ENCODE peak calls at places on chromosome 12, in eight cellular contexts. One of them, this sample, is unnamed.

GRCh38 chr12:27817761-27818160 is 37.7 kb upstream of the MANSC4 start:
- DNase-seq in AG20443: no peak
- DNase-seq in CD4-positive, alpha-beta T cell: no peak
- DNase-seq in A549: no peak
- DNase-seq in tibial nerve: no peak
- DNase-seq in M059J: no peak
- DNase-seq in nephron progenitor cell: no peak
- DNase-seq in germinal center: no peak
- DNase-seq in this sample: no peak

GRCh38 chr12:92721130-92721529 is 18.3 kb downstream of the PLEKHG7 start:
- DNase-seq in germinal center: no peak
- DNase-seq in tibial nerve: no peak
- DNase-seq in A549: no peak
- DNase-seq in CD4-positive, alpha-beta T cell: no peak
- DNase-seq in AG20443: no peak
- DNase-seq in M059J: no peak
- DNase-seq in nephron progenitor cell: no peak
- DNase-seq in this sample: no peak

GRCh38 chr12:128842579-128842978 is 10.7 kb upstream of the GLT1D1 start:
- DNase-seq in A549: no peak
- DNase-seq in M059J: no peak
- DNase-seq in nephron progenitor cell: no peak
- DNase-seq in CD4-positive, alpha-beta T cell: no peak
- DNase-seq in tibial nerve: no peak
- DNase-seq in AG20443: no peak
- DNase-seq in germinal center: no peak
- DNase-seq in this sample: no peak

GRCh38 chr12:63151898-63152700 is 1.1 kb upstream of the AVPR1A start:
- DNase-seq in M059J: peak; percentile 27
- DNase-seq in germinal center: peak; percentile 29
- DNase-seq in A549: peak; percentile 64
- DNase-seq in AG20443: peak; percentile 72
- DNase-seq in nephron progenitor cell: peak; percentile 67
- DNase-seq in tibial nerve: no peak
- DNase-seq in CD4-positive, alpha-beta T cell: no peak
- DNase-seq in this sample: peak; percentile 44

GRCh38 chr12:59850268-59850667 is 254.4 kb downstream of the SLC16A7 start:
- DNase-seq in tibial nerve: no peak
- DNase-seq in nephron progenitor cell: no peak
- DNase-seq in germinal center: no peak
- DNase-seq in A549: no peak
- DNase-seq in M059J: no peak
- DNase-seq in CD4-positive, alpha-beta T cell: no peak
- DNase-seq in AG20443: no peak
- DNase-seq in this sample: no peak

GRCh38 chr12:56628671-56629458 is 1.3 kb downstream of the BAZ2A start:
- DNase-seq in nephron progenitor cell: peak; percentile 61
- DNase-seq in germinal center: peak; percentile 53
- DNase-seq in AG20443: peak; percentile 58
- DNase-seq in A549: peak; percentile 35
- DNase-seq in CD4-positive, alpha-beta T cell: peak; percentile 72
- DNase-seq in M059J: peak; percentile 84
- DNase-seq in tibial nerve: peak; percentile 54
- DNase-seq in this sample: peak; percentile 50

GRCh38 chr12:101969-102878 is 35.7 kb downstream of the IQSEC3 start:
- DNase-seq in AG20443: no peak
- DNase-seq in A549: peak; percentile 30
- DNase-seq in nephron progenitor cell: peak; percentile 39
- DNase-seq in M059J: no peak
- DNase-seq in germinal center: no peak
- DNase-seq in tibial nerve: no peak
- DNase-seq in CD4-positive, alpha-beta T cell: no peak
- DNase-seq in this sample: no peak

GRCh38 chr12:6373022-6373787 is 2.2 kb downstream of the SCNN1A start:
- DNase-seq in A549: no peak
- DNase-seq in AG20443: no peak
- DNase-seq in M059J: no peak
- DNase-seq in nephron progenitor cell: no peak
- DNase-seq in germinal center: no peak
- DNase-seq in CD4-positive, alpha-beta T cell: no peak
- DNase-seq in tibial nerve: no peak
- DNase-seq in this sample: no peak

GRCh38 chr12:19474147-19474546 is 34.9 kb downstream of the AEBP2 start:
- DNase-seq in A549: no peak
- DNase-seq in nephron progenitor cell: no peak
- DNase-seq in AG20443: peak; percentile 11
- DNase-seq in CD4-positive, alpha-beta T cell: no peak
- DNase-seq in tibial nerve: no peak
- DNase-seq in germinal center: no peak
- DNase-seq in M059J: no peak
- DNase-seq in this sample: no peak

This sample was measured in bronchial epithelial cell.